ENCODE peak calls at places on chromosomes 6 and 20, in nine cellular contexts. K, V, D, G, X, N, A, O and W are unnamed samples.

GRCh38 chr20:16444056-16444777 is 129.0 kb downstream of the KIF16B start:
- DNase-seq in K (no peak), V (no peak), D (no peak), G (peak; percentile 46), X (no peak), N (no peak), A (no peak), O (no peak), W (no peak)

GRCh38 chr20:4544765-4545164 is 176.9 kb upstream of the PRND start:
- DNase-seq in K (no peak), V (no peak), D (no peak), G (no peak), X (no peak), N (no peak), A (no peak), O (peak; percentile 73), W (no peak)

GRCh38 chr20:44198872-44199271 is 11.7 kb downstream of the OSER1 start:
- DNase-seq in K (no peak), V (no peak), D (no peak), G (no peak), X (no peak), N (no peak), A (no peak), O (no peak), W (no peak)

GRCh38 chr6:24927234-24927955 is 8.4 kb downstream of the RIPOR2 start:
- DNase-seq in K (no peak), V (no peak), D (no peak), G (no peak), X (no peak), N (no peak), A (no peak), O (no peak), W (no peak)

GRCh38 chr6:90463359-90463758 is 123.5 kb downstream of the MAP3K7 start:
- DNase-seq in K (no peak), V (no peak), D (no peak), G (no peak), X (no peak), N (no peak), A (no peak), O (no peak), W (no peak)

GRCh38 chr20:48821261-48821910 is 6.4 kb downstream of the PREX1 start:
- DNase-seq in K (no peak), V (no peak), D (no peak), G (no peak), X (no peak), N (no peak), A (no peak), O (peak; percentile 17), W (no peak)

GRCh38 chr6:129644567-129645015 is 65.4 kb downstream of the ARHGAP18 start:
- DNase-seq in K (no peak), V (no peak), D (no peak), G (peak; percentile 82), X (no peak), N (no peak), A (no peak), O (peak; percentile 50), W (no peak)

GRCh38 chr6:24355422-24355821 is 2.4 kb downstream of the DCDC2 start:
- DNase-seq in K (no peak), V (no peak), D (no peak), G (no peak), X (no peak), N (no peak), A (no peak), O (no peak), W (no peak)

GRCh38 chr20:8534368-8534767 is 402.3 kb downstream of the PLCB1 start:
- DNase-seq in K (no peak), V (no peak), D (no peak), G (no peak), X (no peak), N (peak; percentile 45), A (no peak), O (no peak), W (no peak)

GRCh38 chr6:9516207-9516606 is 898.7 kb downstream of the TFAP2A start:
- DNase-seq in K (no peak), V (no peak), D (no peak), G (peak; percentile 82), X (no peak), N (peak; percentile 53), A (no peak), O (peak; percentile 76), W (no peak)

GRCh38 chr20:17610566-17611289 is 40.9 kb downstream of the DSTN start:
- DNase-seq in K (peak; percentile 74), V (no peak), D (no peak), G (no peak), X (peak; percentile 23), N (no peak), A (peak; percentile 31), O (peak; percentile 32), W (peak; percentile 50)

DNA sequence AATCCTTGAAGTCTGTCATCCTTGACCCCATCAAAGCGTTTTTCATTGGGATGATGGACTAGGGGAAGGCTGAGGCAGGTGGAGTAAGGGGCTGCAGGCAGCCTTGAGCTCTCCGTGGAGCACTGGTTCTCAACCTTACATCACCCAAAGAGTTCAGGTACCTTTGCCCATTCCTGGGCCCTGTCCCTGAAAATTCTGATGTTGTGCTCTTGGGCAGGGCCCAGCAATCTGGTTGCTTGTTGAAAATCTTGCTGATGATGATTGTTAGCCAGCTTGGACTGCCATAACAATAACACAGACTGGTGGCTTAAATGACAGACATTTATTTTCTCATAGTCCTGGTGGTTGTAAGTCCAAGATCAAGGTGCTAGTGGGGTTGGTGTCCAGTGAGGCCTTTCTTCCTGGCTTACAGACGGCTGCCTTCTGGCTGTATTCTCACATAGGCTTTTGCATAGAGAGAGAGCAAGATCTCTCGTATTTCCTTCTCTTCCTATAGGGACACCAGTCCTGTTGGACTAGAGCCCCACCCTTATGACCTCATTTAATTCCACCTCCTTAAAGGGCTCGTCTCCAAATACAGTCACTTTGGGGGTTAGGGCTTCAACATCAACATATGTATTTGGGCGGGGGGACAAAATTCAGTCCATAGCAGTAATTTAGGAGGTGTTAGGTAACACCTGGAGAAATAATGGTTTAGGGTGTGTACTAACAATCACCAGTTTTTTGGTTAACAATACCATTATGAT is 104.9 kb downstream of the PLEKHG1 start:
- DNase-seq in K (no peak), V (no peak), D (no peak), G (no peak), X (no peak), N (no peak), A (no peak), O (no peak), W (no peak)
- H3K4me1 ChIP-seq in K (peaks cover 15% of the 10 kb centered on the region), V (peaks cover 30% of the 10 kb centered on the region), D (no peaks in the 10 kb centered on the region), G (no peaks in the 10 kb centered on the region), X (no peaks in the 10 kb centered on the region), N (peaks cover 8% of the 10 kb centered on the region), A (no peaks in the 10 kb centered on the region), O (peaks cover 3% of the 10 kb centered on the region), W (no peaks in the 10 kb centered on the region)

GRCh38 chr6:47096233-47096887 is 54.2 kb upstream of the ADGRF1 start:
- DNase-seq in K (no peak), V (no peak), D (no peak), G (no peak), X (no peak), N (no peak), A (no peak), O (peak; percentile 46), W (no peak)

GRCh38 chr6:47098570-47098993 is 56.5 kb upstream of the ADGRF1 start:
- DNase-seq in K (no peak), V (no peak), D (no peak), G (peak; percentile 96), X (peak; percentile 55), N (no peak), A (no peak), O (peak; percentile 54), W (peak; percentile 22)

GRCh38 chr6:47094351-47094925 is 52.3 kb upstream of the ADGRF1 start:
- DNase-seq in K (peak; percentile 24), V (no peak), D (no peak), G (peak; percentile 38), X (no peak), N (no peak), A (no peak), O (peak; percentile 89), W (no peak)

GRCh38 chr6:47093169-47093568 is 51.0 kb upstream of the ADGRF1 start:
- DNase-seq in K (peak; percentile 54), V (no peak), D (no peak), G (no peak), X (no peak), N (no peak), A (no peak), O (no peak), W (no peak)

GRCh38 chr6:47097092-47097945 is 55.2 kb upstream of the ADGRF1 start:
- DNase-seq in K (peak; percentile 74), V (peak; percentile 45), D (no peak), G (peak; percentile 91), X (peak; percentile 63), N (peak; percentile 76), A (peak; percentile 62), O (peak; percentile 81), W (peak; percentile 59)
- TF ChIP-seq CTCF in K (peak; percentile 71), V (peak; percentile 76), D (no peak), G (peak; percentile 81), X (no peak), N (peak; percentile 74), A (peak; percentile 14), O (peak; percentile 82), W (peak; percentile 73)

DNA sequence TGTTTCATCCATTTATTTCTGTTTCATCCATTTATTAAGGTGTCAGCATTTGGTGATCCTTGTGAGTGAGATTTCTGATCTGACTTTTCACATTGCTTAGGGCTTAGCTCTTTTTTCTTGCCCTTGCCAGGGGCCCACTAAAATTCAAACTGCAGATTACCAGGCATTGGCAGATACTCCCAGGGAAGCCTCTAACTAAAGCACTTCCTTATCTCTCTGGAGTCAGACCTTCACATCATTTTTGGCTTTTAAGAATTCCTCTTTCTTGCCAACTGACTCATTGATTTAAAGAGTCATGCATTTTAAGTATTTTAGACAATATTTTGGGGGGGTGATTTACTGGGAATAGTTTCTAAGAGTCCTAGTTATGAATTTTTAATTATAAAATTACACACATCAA is 2.6 kb upstream of the WFDC8 start:
- DNase-seq in K (no peak), V (no peak), D (no peak), G (peak; percentile 9), X (no peak), N (no peak), A (no peak), O (no peak), W (no peak)
- H3K4me1 ChIP-seq in K (no peaks in the 10 kb centered on the region), V (no peaks in the 10 kb centered on the region), D (no peaks in the 10 kb centered on the region), G (no peaks in the 10 kb centered on the region), X (no peaks in the 10 kb centered on the region), N (peaks cover 55% of the 10 kb centered on the region), A (no peaks in the 10 kb centered on the region), O (no peaks in the 10 kb centered on the region), W (no peaks in the 10 kb centered on the region)

GRCh38 chr6:14713008-14713452 is 532.8 kb upstream of the JARID2 start:
- DNase-seq in K (no peak), V (peak; percentile 52), D (no peak), G (peak; percentile 87), X (no peak), N (no peak), A (peak; percentile 48), O (peak; percentile 82), W (peak; percentile 65)

GRCh38 chr6:14710421-14710820 is 535.4 kb upstream of the JARID2 start:
- DNase-seq in K (no peak), V (no peak), D (no peak), G (no peak), X (no peak), N (no peak), A (no peak), O (no peak), W (no peak)

GRCh38 chr6:14709900-14710299 is 536.0 kb upstream of the JARID2 start:
- DNase-seq in K (no peak), V (no peak), D (no peak), G (no peak), X (no peak), N (no peak), A (no peak), O (no peak), W (no peak)

GRCh38 chr6:14711704-14712397 is 534.0 kb upstream of the JARID2 start:
- DNase-seq in K (no peak), V (no peak), D (no peak), G (no peak), X (no peak), N (no peak), A (no peak), O (no peak), W (no peak)

GRCh38 chr6:14711056-14711703 is 534.7 kb upstream of the JARID2 start:
- DNase-seq in K (peak; percentile 49), V (no peak), D (no peak), G (peak; percentile 91), X (no peak), N (peak; percentile 40), A (no peak), O (peak; percentile 78), W (no peak)
- TF ChIP-seq CTCF in K (peak; percentile 30), V (peak; percentile 56), D (no peak), G (peak; percentile 87), X (no peak), N (peak; percentile 48), A (no peak), O (peak; percentile 86), W (peak; percentile 40)